ENCODE peak calls at places on chromosomes 1 and 21, in eight cellular contexts. L is CD8-positive, alpha-beta T cell; F is mammary epithelial cell; B is IMR-90; S is transverse colon; N is H9; Z is spleen; A is brain microvascular endothelial cell. G is an unnamed sample.

GRCh38 chr21:33449650-33450049 is 30.1 kb downstream of the TMEM50B start:
- DNase-seq in F (no peak), L (no peak), S (no peak), Z (no peak), A (no peak), B (no peak), N (no peak), G (no peak)

GRCh38 chr1:216456682-216457081 is 33.4 kb upstream of the USH2A start:
- DNase-seq in F (peak; percentile 81), B (peak; percentile 87), A (peak; percentile 91), S (no peak), Z (no peak), L (no peak), N (no peak), G (no peak)

GRCh38 chr1:22275626-22276395 is 132.9 kb upstream of the WNT4 start:
- DNase-seq in L (no peak), A (peak; percentile 60), S (peak; percentile 65), N (peak; percentile 81), B (peak; percentile 49), Z (no peak), F (peak; percentile 39), G (peak; percentile 31)

GRCh38 chr1:238252033-238252802 is 361.5 kb upstream of the ZP4 start:
- DNase-seq in F (peak; percentile 58), A (peak; percentile 75), Z (no peak), S (peak; percentile 47), L (no peak), N (peak; percentile 86), B (peak; percentile 33), G (no peak)

GRCh38 chr1:73472810-73473209 is 725.2 kb downstream of the LRRIQ3 start:
- DNase-seq in L (no peak), B (no peak), Z (no peak), S (no peak), A (no peak), F (no peak), N (no peak), G (no peak)

GRCh38 chr1:212699839-212700596 is at the start of gene BATF3:
- DNase-seq in Z (peak; percentile 88), B (no peak), A (no peak), S (peak; percentile 49), F (no peak), N (no peak), L (peak; percentile 45), G (peak; percentile 82)

GRCh38 chr21:35275776-35276175 is 226.7 kb upstream of the RUNX1 start:
- DNase-seq in F (peak; percentile 98), B (peak; percentile 25), A (no peak), N (no peak), S (no peak), Z (no peak), L (no peak), G (no peak)

GRCh38 chr1:11804666-11805453 is 904 bp downstream of the MTHFR start:
- DNase-seq in L (peak; percentile 33), S (peak; percentile 65), A (peak; percentile 20), F (peak; percentile 70), Z (no peak), N (no peak), B (peak; percentile 56), G (no peak)

GRCh38 chr1:203167026-203167912 is 8.4 kb downstream of the MYBPH start:
- DNase-seq in L (no peak), N (no peak), B (no peak), S (peak; percentile 17), A (no peak), F (no peak), Z (no peak), G (no peak)

GRCh38 chr1:161728376-161729226 is 7.3 kb downstream of the FCRLB start:
- DNase-seq in L (no peak), A (no peak), B (no peak), F (no peak), Z (no peak), S (no peak), N (no peak), G (no peak)

GRCh38 chr1:184225501-184226487 is 161.0 kb upstream of the C1orf21 start:
- DNase-seq in B (no peak), S (no peak), Z (no peak), F (no peak), N (no peak), L (no peak), A (no peak), G (no peak)

GRCh38 chr1:18112611-18113010 is 5.0 kb downstream of the IGSF21 start:
- DNase-seq in B (no peak), F (no peak), S (no peak), Z (no peak), L (no peak), A (no peak), N (no peak), G (no peak)

GRCh38 chr1:6239950-6240768 is 3.8 kb upstream of the HES3 start:
- DNase-seq in Z (no peak), A (no peak), L (no peak), B (peak; percentile 36), F (no peak), N (peak; percentile 63), S (no peak), G (no peak)

GRCh38 chr1:7760245-7760644 is 10.9 kb upstream of the VAMP3 start:
- DNase-seq in B (no peak), F (no peak), Z (no peak), N (no peak), A (no peak), S (no peak), L (no peak), G (no peak)

GRCh38 chr1:16076871-16077250 is 3.4 kb upstream of the FAM131C start:
- DNase-seq in B (peak; percentile 33), Z (no peak), N (no peak), S (no peak), L (no peak), F (no peak), A (no peak), G (no peak)

GRCh38 chr21:26107439-26107838 is 63.1 kb downstream of the APP start:
- DNase-seq in N (no peak), S (no peak), A (no peak), L (no peak), F (no peak), Z (no peak), B (no peak), G (no peak)

GRCh38 chr1:60133848-60134247 is 60.3 kb upstream of the C1orf87 start:
- DNase-seq in F (no peak), N (no peak), A (peak; percentile 59), B (peak; percentile 35), Z (no peak), S (no peak), L (no peak), G (no peak)

GRCh38 chr1:192609110-192610079 is 26.6 kb upstream of the RGS13 start:
- DNase-seq in B (no peak), A (no peak), N (no peak), Z (peak; percentile 92), F (no peak), S (peak; percentile 81), L (peak; percentile 81), G (peak; percentile 71)

GRCh38 chr21:28727809-28728208 is 264.9 kb downstream of the LTN1 start:
- DNase-seq in L (no peak), A (no peak), B (no peak), F (no peak), Z (no peak), N (no peak), S (no peak), G (no peak)

GRCh38 chr1:44503625-44504024 is 98.6 kb downstream of the RNF220 start:
- DNase-seq in N (no peak), L (no peak), F (no peak), S (no peak), A (no peak), Z (no peak), B (no peak), G (no peak)

GRCh38 chr1:6019166-6019845 is 26.4 kb upstream of the KCNAB2 start:
- DNase-seq in Z (no peak), A (no peak), S (no peak), N (no peak), L (no peak), F (no peak), B (no peak), G (no peak)

GRCh38 chr1:59434336-59434735 is 137.4 kb downstream of the FGGY start:
- DNase-seq in L (no peak), F (no peak), B (no peak), A (no peak), Z (no peak), S (no peak), N (no peak), G (no peak)

GRCh38 chr1:201480231-201481003 is 11.4 kb upstream of the PHLDA3 start:
- DNase-seq in A (peak; percentile 78), S (peak; percentile 91), B (no peak), Z (peak; percentile 92), N (peak; percentile 98), F (peak; percentile 97), L (peak; percentile 53), G (peak; percentile 80)

GRCh38 chr1:175000697-175001187 is 995 bp downstream of the CACYBP start:
- DNase-seq in N (no peak), L (no peak), S (no peak), Z (no peak), F (peak; percentile 25), A (no peak), B (no peak), G (no peak)

GRCh38 chr1:163596541-163597258 is 274.9 kb downstream of the NUF2 start:
- DNase-seq in N (peak; percentile 38), S (no peak), A (no peak), L (no peak), B (no peak), F (no peak), Z (no peak), G (no peak)

DNA sequence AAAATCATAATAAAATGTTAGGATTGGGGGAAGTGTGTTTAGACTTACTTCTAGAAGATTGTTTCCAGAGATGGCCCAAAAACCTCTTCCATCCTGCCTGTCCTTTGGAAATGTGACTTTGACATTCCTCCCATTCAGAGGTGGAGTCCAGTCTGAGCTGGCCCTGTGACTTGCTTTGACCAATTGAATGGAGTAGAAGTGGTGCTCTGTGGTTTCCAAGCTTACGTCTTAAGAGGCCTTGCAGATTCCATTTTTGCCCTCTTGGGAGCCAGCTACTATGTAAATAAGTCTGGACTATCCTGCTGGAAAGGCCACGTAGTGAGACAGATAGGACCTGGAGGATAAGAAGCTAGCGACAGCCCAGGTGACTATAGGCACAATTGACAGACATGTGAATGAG is 1.3 kb upstream of the NT5C1A start:
- DNase-seq in S (no peak), L (no peak), F (no peak), Z (no peak), N (no peak), A (no peak), B (no peak), G (no peak)
- H3K27me3 ChIP-seq in S (peaks cover 51% of the 10 kb centered on the region), L (peaks cover 10% of the 10 kb centered on the region), F (peaks cover 19% of the 10 kb centered on the region), Z (peaks cover 22% of the 10 kb centered on the region), N (peaks cover 77% of the 10 kb centered on the region), A (peaks cover 32% of the 10 kb centered on the region), B (peaks cover 75% of the 10 kb centered on the region), G (no peaks in the 10 kb centered on the region)

GRCh38 chr1:69269491-69269890 is 298.2 kb upstream of the LRRC7 start:
- DNase-seq in L (no peak), Z (no peak), N (no peak), B (no peak), A (no peak), S (no peak), F (no peak), G (no peak)
- TF ChIP-seq CTCF in L (no peak), Z (no peak), N (no peak), B (no peak), A (no peak), S (no peak), F (no peak), G (no peak)

GRCh38 chr1:206036661-206037455 is 13.2 kb upstream of the CTSE start:
- DNase-seq in Z (no peak), S (no peak), N (no peak), B (no peak), A (no peak), L (no peak), F (no peak), G (no peak)
- H3K27me3 ChIP-seq in Z (no peaks in the 10 kb centered on the region), S (peaks cover 11% of the 10 kb centered on the region), N (no peaks in the 10 kb centered on the region), B (peaks cover 62% of the 10 kb centered on the region), A (peaks cover 23% of the 10 kb centered on the region), L (no peaks in the 10 kb centered on the region), F (no peaks in the 10 kb centered on the region), G (no peaks in the 10 kb centered on the region)

GRCh38 chr1:240189386-240189989 is 97.8 kb downstream of the FMN2 start:
- DNase-seq in S (peak; percentile 33), L (no peak), B (peak; percentile 53), A (peak; percentile 40), Z (no peak), N (no peak), F (peak; percentile 25), G (peak; percentile 3)
- TF ChIP-seq CTCF in S (peak; percentile 73), L (peak; percentile 64), B (peak; percentile 72), A (peak; percentile 81), Z (no peak), N (peak; percentile 81), F (peak; percentile 66), G (peak; percentile 85)

G was measured in GM06990.